ENCODE peak calls at places on chromosomes 4 and X, in ten cellular contexts. V is adipocyte; Z is NCI-H1694 treated with DMSO at 0.1 percent for 48 hours; Q is activated CD8-positive, alpha-beta T cell treated with anti-CD3 and anti-CD28 coated beads for 36 hours; B is RPMI8226; G is HS-27A; X is iPS-NIHi11; N is GM12865; H is suprapubic skin; D is NCI-H524. K is an unnamed sample.

GRCh38 chr4:147941373-147941772 is 209.5 kb downstream of the ARHGAP10 start:
- DNase-seq in H (no peak), Z (no peak), G (no peak), V (no peak), D (no peak), N (no peak), B (no peak), X (no peak), Q (no peak), K (no peak)

GRCh38 chr4:60195256-60195655 is 1004.9 kb upstream of the ADGRL3 start:
- DNase-seq in N (no peak), B (no peak), G (no peak), X (no peak), Q (no peak), Z (no peak), H (no peak), D (no peak), V (no peak), K (no peak)

GRCh38 chr4:156710571-156711195 is 260.9 kb downstream of the PDGFC start:
- DNase-seq in N (no peak), D (no peak), G (no peak), H (no peak), Z (no peak), B (no peak), V (peak; percentile 64), Q (no peak), X (no peak), K (no peak)

GRCh38 chr4:142493255-142493976 is 352.7 kb downstream of the INPP4B start:
- DNase-seq in V (no peak), G (no peak), X (no peak), Z (no peak), B (no peak), H (no peak), N (no peak), D (no peak), Q (no peak), K (no peak)

GRCh38 chr4:48271626-48272025 is 2.0 kb upstream of the TEC start:
- DNase-seq in B (no peak), H (no peak), D (no peak), N (no peak), V (no peak), Z (no peak), X (no peak), Q (no peak), G (no peak), K (no peak)

GRCh38 chrX:10787264-10787663 is 166.9 kb upstream of the MID1 start:
- DNase-seq in D (no peak), X (no peak), H (no peak), Z (no peak), Q (no peak), N (no peak), G (no peak), V (no peak), B (no peak), K (no peak)

GRCh38 chrX:136325377-136325776 is 24.6 kb downstream of the ADGRG4 start:
- DNase-seq in Z (no peak), Q (no peak), B (no peak), G (no peak), H (no peak), N (no peak), X (no peak), D (no peak), V (no peak), K (no peak)

GRCh38 chr4:42397256-42397634 is at the start of gene SHISA3:
- DNase-seq in H (no peak), G (no peak), Z (no peak), X (peak; percentile 57), Q (peak; percentile 50), D (peak; percentile 51), B (no peak), N (peak; percentile 67), V (peak; percentile 5), K (peak; percentile 93)

GRCh38 chrX:38664285-38664684 is 102.9 kb downstream of the TSPAN7 start:
- DNase-seq in Q (peak; percentile 3), H (no peak), Z (peak; percentile 27), N (peak; percentile 32), B (peak; percentile 42), D (peak; percentile 59), G (no peak), V (peak; percentile 65), X (peak; percentile 18), K (peak; percentile 72)

GRCh38 chr4:86033171-86033570 is 326.7 kb downstream of the MAPK10 start:
- DNase-seq in X (no peak), Q (no peak), D (no peak), B (peak; percentile 71), N (no peak), V (peak; percentile 92), H (no peak), Z (no peak), G (no peak), K (peak; percentile 12)

GRCh38 chr4:85228264-85228663 is 246.7 kb upstream of the ARHGAP24 start:
- DNase-seq in N (peak; percentile 8), Q (no peak), Z (no peak), B (peak; percentile 5), H (no peak), D (no peak), X (no peak), V (no peak), G (no peak), K (no peak)

GRCh38 chr4:5504486-5504885 is 203.9 kb downstream of the EVC2 start:
- DNase-seq in H (no peak), X (no peak), V (no peak), B (no peak), Q (no peak), Z (no peak), D (no peak), N (no peak), G (no peak), K (no peak)

GRCh38 chr4:117983541-117984451 is 50.5 kb upstream of the NDST3 start:
- DNase-seq in Q (no peak), D (no peak), X (no peak), N (no peak), H (no peak), V (no peak), Z (no peak), B (no peak), G (no peak), K (no peak)

K was measured in left kidney.